ENCODE peak calls at places on chromosomes 7 and 10, in ten cellular contexts. J is ELR; K is ovary; A is activated CD4-positive, CD25-positive, alpha-beta regulatory T cell treated with anti-CD3 and anti-CD28 coated beads, Interleukin-2, amount 50 U/mL, for 72 hours; X is GF-D8; O is stimulated activated CD4-positive, alpha-beta T cell treated with anti-CD3 and anti-CD28 coated beads, Interleukin-1b, Interleukin-23, amount 100 ng/mL, for 24 hours; F is CD8-positive, alpha-beta memory T cell; L is cardiac muscle cell; Y is GM10248; G is activated CD8-positive, alpha-beta memory T cell treated with anti-CD3 and anti-CD28 coated beads, Interleukin-2, amount 10 ng/mL, durations not matched to agents 7 days and 5 days. N is an unnamed sample.

GRCh38 chr7:100817097-100817496 is 10.2 kb downstream of the EPHB4 start:
- DNase-seq in J (no peak), K (no peak), A (no peak), X (no peak), O (no peak), F (no peak), L (no peak), Y (no peak), G (no peak), N (no peak)

GRCh38 chr10:92848037-92848440 is 281 bp upstream of the EXOC6 start:
- DNase-seq in J (no peak), K (no peak), A (no peak), X (no peak), O (no peak), F (no peak), L (no peak), Y (no peak), G (no peak), N (no peak)

GRCh38 chr10:19629559-19629958 is 186.7 kb upstream of the PLXDC2 start:
- DNase-seq in J (no peak), K (peak), A (no peak), X (no peak), O (no peak), F (no peak), L (peak), Y (no peak), G (no peak), N (no peak)

GRCh38 chr10:102504179-102504975 is 605 bp downstream of the SUFU start:
- DNase-seq in J (peak), K (peak), A (peak), X (peak), O (peak), F (peak), L (peak), Y (no peak), G (peak), N (peak)

GRCh38 chr10:62193479-62193878 is 75.2 kb downstream of the RTKN2 start:
- DNase-seq in J (no peak), K (no peak), A (no peak), X (no peak), O (no peak), F (no peak), L (no peak), Y (no peak), G (no peak), N (no peak)

GRCh38 chr10:78658645-78659632 is 409.8 kb upstream of the ZMIZ1 start:
- DNase-seq in J (no peak), K (no peak), A (no peak), X (no peak), O (no peak), F (no peak), L (no peak), Y (peak), G (no peak), N (no peak)

GRCh38 chr7:19051767-19052375 is 65.6 kb downstream of the TWIST1 start:
- DNase-seq in J (peak), K (no peak), A (no peak), X (no peak), O (no peak), F (no peak), L (peak), Y (peak), G (no peak), N (peak)

GRCh38 chr10:75352650-75353049 is 48.9 kb downstream of the ZNF503 start:
- DNase-seq in J (peak), K (peak), A (no peak), X (no peak), O (no peak), F (no peak), L (no peak), Y (no peak), G (no peak), N (no peak)

GRCh38 chr7:12123172-12123571 is 87.9 kb upstream of the TMEM106B start:
- DNase-seq in J (no peak), K (no peak), A (no peak), X (no peak), O (no peak), F (no peak), L (no peak), Y (no peak), G (no peak), N (no peak)

GRCh38 chr7:116161733-116162132 is 48.6 kb upstream of the TES start:
- DNase-seq in J (no peak), K (no peak), A (no peak), X (no peak), O (no peak), F (no peak), L (no peak), Y (no peak), G (no peak), N (no peak)

GRCh38 chr10:95861401-95861800 is 46.4 kb upstream of the CC2D2B start:
- DNase-seq in J (no peak), K (no peak), A (no peak), X (no peak), O (no peak), F (no peak), L (no peak), Y (no peak), G (no peak), N (no peak)

GRCh38 chr10:132293416-132294195 is 14.1 kb downstream of the STK32C start:
- DNase-seq in J (no peak), K (no peak), A (no peak), X (no peak), O (no peak), F (no peak), L (no peak), Y (no peak), G (no peak), N (no peak)

GRCh38 chr10:22605168-22605567 is 109.2 kb downstream of the PIP4K2A start:
- DNase-seq in J (peak), K (no peak), A (no peak), X (no peak), O (no peak), F (no peak), L (peak), Y (peak), G (no peak), N (no peak)

GRCh38 chr7:23055582-23056178 is 41.8 kb upstream of the HYCC1 start:
- DNase-seq in J (peak), K (no peak), A (no peak), X (peak), O (peak), F (peak), L (peak), Y (peak), G (peak), N (peak)

GRCh38 chr7:19713676-19714075 is 4.8 kb upstream of the POLR1F start:
- DNase-seq in J (peak), K (no peak), A (no peak), X (no peak), O (no peak), F (peak), L (peak), Y (no peak), G (peak), N (peak)

GRCh38 chr7:46369933-46370654 is 449.0 kb upstream of the IGFBP3 start:
- DNase-seq in J (peak), K (no peak), A (no peak), X (no peak), O (no peak), F (no peak), L (peak), Y (no peak), G (no peak), N (peak)

GRCh38 chr10:99125879-99126278 is 109.8 kb downstream of the HPSE2 start:
- DNase-seq in J (no peak), K (no peak), A (no peak), X (no peak), O (no peak), F (no peak), L (no peak), Y (no peak), G (no peak), N (no peak)

GRCh38 chr10:22053048-22053447 is 49.5 kb upstream of the DNAJC1 start:
- DNase-seq in J (no peak), K (no peak), A (no peak), X (no peak), O (no peak), F (no peak), L (no peak), Y (no peak), G (no peak), N (no peak)

GRCh38 chr7:2099036-2099957 is 133.4 kb downstream of the MAD1L1 start:
- DNase-seq in J (peak), K (no peak), A (no peak), X (peak), O (no peak), F (no peak), L (peak), Y (no peak), G (peak), N (no peak)

GRCh38 chr7:12297709-12298108 is 86.6 kb downstream of the TMEM106B start:
- DNase-seq in J (no peak), K (no peak), A (no peak), X (no peak), O (no peak), F (no peak), L (no peak), Y (no peak), G (no peak), N (no peak)

GRCh38 chr7:66697451-66698438 is 42.8 kb upstream of the RABGEF1 start:
- DNase-seq in J (peak), K (no peak), A (no peak), X (no peak), O (no peak), F (no peak), L (peak), Y (no peak), G (no peak), N (peak)

GRCh38 chr10:4651404-4652037 is 174.5 kb upstream of the AKR1E2 start:
- DNase-seq in J (peak), K (no peak), A (no peak), X (no peak), O (no peak), F (no peak), L (no peak), Y (no peak), G (no peak), N (no peak)

GRCh38 chr10:128091636-128092210 is 34.5 kb downstream of the MKI67 start:
- DNase-seq in J (no peak), K (no peak), A (no peak), X (no peak), O (no peak), F (no peak), L (no peak), Y (no peak), G (no peak), N (no peak)

GRCh38 chr7:47265621-47266020 is 316.3 kb downstream of the TNS3 start:
- DNase-seq in J (no peak), K (no peak), A (no peak), X (no peak), O (no peak), F (no peak), L (no peak), Y (no peak), G (no peak), N (no peak)

GRCh38 chr10:3805791-3806381 is 20.9 kb upstream of the KLF6 start:
- DNase-seq in J (peak), K (no peak), A (peak), X (no peak), O (no peak), F (peak), L (peak), Y (peak), G (peak), N (peak)

N was measured in lung microvascular endothelial cell.